ENCODE peak calls at places on chromosomes 13 and 19, in four cellular contexts. J is hepatocyte, F is dorsolateral prefrontal cortex, U is Panc1. V is an unnamed sample.

GRCh38 chr19:47107953-47108746 is 5.4 kb downstream of the ZC3H4 start:
- DNase-seq in U (no peak), J (no peak), F (no peak), V (no peak)

GRCh38 chr19:14383898-14384669 is 2.8 kb downstream of the ADGRE5 start:
- DNase-seq in U (no peak), F (no peak), J (no peak), V (peak)

GRCh38 chr19:6802336-6803035 is 30.0 kb downstream of the VAV1 start:
- DNase-seq in F (peak), U (no peak), J (no peak), V (no peak)

GRCh38 chr13:28540612-28541011 is 45.7 kb upstream of the FLT1 start:
- DNase-seq in U (no peak), J (no peak), F (no peak), V (no peak)

GRCh38 chr13:19634129-19634740 is 776 bp downstream of the MPHOSPH8 start:
- DNase-seq in J (peak), U (no peak), F (peak), V (no peak)

GRCh38 chr13:60012503-60012902 is 151.2 kb downstream of the DIAPH3 start:
- DNase-seq in U (no peak), F (no peak), J (peak), V (peak)

GRCh38 chr19:39390460-39390758 is 497 bp downstream of the PAF1 start:
- DNase-seq in F (no peak), J (peak), U (no peak), V (peak)

GRCh38 chr19:35236638-35237400 is 8.3 kb upstream of the FAM187B start:
- DNase-seq in U (no peak), F (no peak), J (no peak), V (no peak)

GRCh38 chr19:40681039-40681438 is 9.4 kb downstream of the NUMBL start:
- DNase-seq in U (no peak), F (no peak), J (no peak), V (no peak)

GRCh38 chr13:47049276-47049989 is 152.6 kb upstream of the HTR2A start:
- DNase-seq in F (no peak), J (no peak), U (no peak), V (no peak)

GRCh38 chr13:49171358-49171757 is 48.8 kb upstream of the MLNR start:
- DNase-seq in U (no peak), F (no peak), J (no peak), V (no peak)

GRCh38 chr13:40983269-40983668 is 35.8 kb downstream of the ELF1 start:
- DNase-seq in F (no peak), U (no peak), J (no peak), V (no peak)

GRCh38 chr19:51815038-51815437 is 20.1 kb downstream of the FPR3 start:
- DNase-seq in F (no peak), U (no peak), J (no peak), V (no peak)

GRCh38 chr19:46056536-46056935 is 15.7 kb upstream of the IGFL4 start:
- DNase-seq in U (no peak), J (no peak), F (no peak), V (peak)

GRCh38 chr13:21427741-21428140 is 31.4 kb downstream of the ZDHHC20 start:
- DNase-seq in U (no peak), F (no peak), J (no peak), V (no peak)

GRCh38 chr13:51222510-51223283 is 499 bp downstream of the FAM124A start:
- DNase-seq in F (no peak), J (peak), U (no peak), V (no peak)

GRCh38 chr19:33376423-33376822 is 2.9 kb downstream of the CEBPG start:
- DNase-seq in F (no peak), J (peak), U (peak), V (peak)

GRCh38 chr13:66312312-66313087 is 917.6 kb downstream of the PCDH9 start:
- DNase-seq in J (peak), U (peak), F (no peak), V (no peak)

GRCh38 chr13:22812793-22813192 is 368.0 kb upstream of the SGCG start:
- DNase-seq in J (peak), F (no peak), U (no peak), V (no peak)

GRCh38 chr13:46022476-46022875 is 30.1 kb downstream of the ZC3H13 start:
- DNase-seq in U (no peak), F (no peak), J (no peak), V (no peak)

GRCh38 chr13:95388420-95389079 is 87.3 kb upstream of the ABCC4 start:
- DNase-seq in J (no peak), F (no peak), U (no peak), V (no peak)

GRCh38 chr13:36454121-36454520 is 21.8 kb downstream of the CCNA1 start:
- DNase-seq in U (no peak), J (no peak), F (no peak), V (no peak)

GRCh38 chr13:20145521-20145920 is 15.3 kb downstream of the GJA3 start:
- DNase-seq in J (no peak), U (no peak), F (no peak), V (no peak)

GRCh38 chr13:31909889-31910551 is 121.6 kb upstream of the FRY start:
- DNase-seq in F (peak), J (peak), U (peak), V (peak)

GRCh38 chr19:58382997-58383603 is 2.3 kb upstream of the ZNF837 start:
- DNase-seq in F (no peak), U (no peak), J (no peak), V (no peak)

GRCh38 chr13:107715496-107715895 is 499.8 kb downstream of the LIG4 start:
- DNase-seq in J (no peak), F (no peak), U (no peak), V (no peak)

GRCh38 chr19:49427855-49428546 is 2.8 kb downstream of the GFY start:
- DNase-seq in U (no peak), F (no peak), J (no peak), V (no peak)

GRCh38 chr13:52849727-52850395 is 1.4 kb upstream of the PCDH8 start:
- DNase-seq in J (no peak), F (no peak), U (no peak), V (no peak)

GRCh38 chr19:18438331-18439024 is 545 bp upstream of the ISYNA1 start:
- DNase-seq in J (peak), U (no peak), F (no peak), V (no peak)

GRCh38 chr19:18435848-18436631 is 1.9 kb downstream of the ISYNA1 start:
- DNase-seq in U (no peak), F (no peak), J (no peak), V (no peak)

GRCh38 chr19:18437481-18438330 is at the start of gene ISYNA1:
- DNase-seq in F (no peak), U (no peak), J (peak), V (no peak)

GRCh38 chr19:18435185-18435841 is 2.6 kb downstream of the ISYNA1 start:
- DNase-seq in F (no peak), U (no peak), J (no peak), V (no peak)

DNA sequence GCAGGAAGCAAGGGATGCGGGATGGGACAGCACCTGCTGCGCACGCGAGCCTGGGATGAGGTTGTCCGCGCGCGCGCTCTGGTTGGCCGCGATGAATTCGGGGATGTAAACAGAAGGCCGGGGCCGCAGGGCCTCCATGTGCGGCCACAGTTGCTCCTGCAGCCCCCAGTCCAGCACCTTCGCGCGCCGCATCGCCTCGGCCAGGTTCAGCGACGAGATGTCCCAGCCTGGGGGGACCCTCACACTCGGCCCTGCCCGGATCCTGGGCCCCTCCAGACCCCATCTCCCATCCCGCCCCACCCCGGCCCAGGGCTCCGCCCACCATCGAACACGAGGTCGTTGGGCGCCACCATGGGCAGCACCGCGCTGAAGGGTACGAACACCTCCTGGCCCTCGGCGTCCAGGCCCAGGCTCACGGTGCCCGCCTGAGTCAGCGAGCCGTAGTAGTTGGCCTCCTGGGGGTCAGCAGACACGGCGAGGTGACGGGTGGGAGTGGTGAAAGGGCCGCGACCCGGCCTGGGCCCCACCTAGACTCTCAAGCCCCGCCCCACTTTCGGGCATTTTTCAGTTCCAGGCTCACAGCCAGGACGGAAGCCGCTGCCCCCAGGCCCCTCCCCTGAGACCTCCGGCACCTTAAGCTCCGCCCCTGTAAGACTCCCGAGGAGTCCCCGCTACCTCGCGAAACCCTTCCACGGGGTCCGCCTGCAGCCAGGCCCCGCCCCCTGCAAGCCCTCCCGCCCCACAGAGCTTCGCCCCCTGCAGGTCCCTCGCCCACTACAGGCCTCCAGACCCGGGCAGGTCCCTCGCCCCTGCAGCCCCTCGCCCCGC is 1.1 kb downstream of the ISYNA1 start:
- DNase-seq in F (no peak), J (peak), U (no peak), V (no peak)
- TF ChIP-seq CTCF in F (no peak), J (peak), U (no peak), V (no peak)

DNA sequence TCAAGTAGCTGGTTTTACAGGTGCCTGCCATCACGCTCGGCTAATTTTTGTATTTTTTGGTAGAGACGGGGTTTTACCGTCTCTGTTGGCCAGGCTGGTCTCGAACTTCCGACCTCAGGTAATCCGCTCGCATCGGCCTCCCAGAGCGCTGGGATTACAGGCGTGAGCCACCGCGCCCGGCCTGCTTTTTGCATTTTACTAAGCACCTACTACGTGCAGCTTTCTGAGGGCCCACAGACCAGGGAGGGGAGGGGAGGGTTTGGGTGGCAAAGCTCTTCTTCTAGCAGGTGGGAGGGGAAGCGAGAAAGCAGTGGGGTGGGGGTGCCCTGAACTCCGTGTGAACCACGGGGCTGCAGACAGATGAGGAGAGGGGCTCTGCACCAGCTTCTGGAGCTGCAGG is 15.0 kb downstream of the PALM start:
- DNase-seq in U (no peak), F (no peak), J (no peak), V (no peak)
- H3K27ac ChIP-seq in U (no peak), F (no peak), J (no peak), V (no peak)

DNA sequence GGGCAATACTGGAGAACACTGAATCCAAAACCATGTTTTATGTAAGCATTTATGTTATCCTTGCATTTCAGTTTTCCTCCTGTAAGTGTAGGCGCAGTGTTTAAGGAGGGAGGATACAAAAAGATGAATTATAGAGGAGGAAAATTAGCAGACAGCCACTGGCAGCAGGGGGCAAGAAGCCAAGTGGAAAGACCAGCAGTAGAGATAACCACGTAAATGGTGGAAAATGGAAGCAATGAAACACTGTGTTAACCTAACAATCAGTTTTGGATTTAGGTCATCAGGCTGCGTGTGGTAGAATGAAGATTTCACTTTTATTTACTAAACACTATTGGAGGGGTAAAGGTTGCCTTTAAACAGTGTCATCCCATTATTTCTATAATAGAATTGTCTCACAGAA is 447.3 kb downstream of the GPC6 start:
- DNase-seq in J (no peak), F (no peak), U (no peak), V (no peak)
- TF ChIP-seq CTCF in J (no peak), F (no peak), U (no peak), V (no peak)

GRCh38 chr19:17406039-17406886 is 833 bp upstream of the BST2 start:
- DNase-seq in U (no peak), F (peak), J (no peak), V (no peak)
- H3K27ac ChIP-seq in U (peak), F (peak), J (peak), V (peak)

V was measured in RWPE1.